ENCODE peak calls at places on chromosome 14, in six cellular contexts. L, I, S, N, U and R are unnamed samples.

GRCh38 chr14:75196064-75196463 is 19.7 kb upstream of the TMED10 start:
- DNase-seq in L (no peak), I (no peak), N (no peak), U (no peak), S (no peak), R (no peak)

GRCh38 chr14:91910201-91910600 is 37.3 kb downstream of the FBLN5 start:
- DNase-seq in L (no peak), S (no peak), U (no peak), I (no peak), N (no peak), R (no peak)

GRCh38 chr14:95739356-95739755 is 25.4 kb upstream of the TCL1A start:
- DNase-seq in I (no peak), L (no peak), N (no peak), U (no peak), S (no peak), R (no peak)

GRCh38 chr14:74596747-74597456 is 15.1 kb downstream of the LTBP2 start:
- DNase-seq in L (no peak), U (peak), I (no peak), N (no peak), S (no peak), R (peak)

GRCh38 chr14:90499908-90500664 is 103.3 kb downstream of the CALM1 start:
- DNase-seq in N (no peak), U (no peak), S (no peak), I (no peak), L (no peak), R (no peak)

GRCh38 chr14:83147006-83147405 is 1613.4 kb upstream of the SEL1L start:
- DNase-seq in U (no peak), N (no peak), S (no peak), I (no peak), L (no peak), R (peak)

GRCh38 chr14:34457186-34457585 is 4.9 kb downstream of the SPTSSA start:
- DNase-seq in I (no peak), L (no peak), S (no peak), U (no peak), N (no peak), R (no peak)

GRCh38 chr14:89489796-89490506 is 72.9 kb upstream of the FOXN3 start:
- DNase-seq in L (no peak), N (no peak), U (peak), S (no peak), I (no peak), R (peak)

GRCh38 chr14:104048758-104049496 is 36.6 kb upstream of the ASPG start:
- DNase-seq in L (no peak), U (peak), I (peak), S (no peak), N (no peak), R (peak)

GRCh38 chr14:21668377-21668776 is 5.2 kb downstream of the OR4E1 start:
- DNase-seq in U (no peak), S (no peak), N (no peak), L (no peak), I (peak), R (no peak)

GRCh38 chr14:72688990-72689677 is 204.8 kb downstream of the DPF3 start:
- DNase-seq in U (no peak), L (no peak), N (no peak), S (no peak), I (no peak), R (no peak)

GRCh38 chr14:69680297-69680696 is 68.9 kb downstream of the SUSD6 start:
- DNase-seq in I (no peak), S (no peak), U (no peak), L (no peak), N (no peak), R (no peak)

GRCh38 chr14:69684461-69685183 is 73.2 kb downstream of the SUSD6 start:
- DNase-seq in L (no peak), U (no peak), N (peak), I (peak), S (no peak), R (no peak)

GRCh38 chr14:69685217-69685616 is 73.8 kb downstream of the SUSD6 start:
- DNase-seq in L (no peak), U (peak), S (no peak), I (peak), N (no peak), R (peak)

GRCh38 chr14:69683971-69684370 is 72.6 kb downstream of the SUSD6 start:
- DNase-seq in U (no peak), I (no peak), S (no peak), L (no peak), N (no peak), R (no peak)

DNA sequence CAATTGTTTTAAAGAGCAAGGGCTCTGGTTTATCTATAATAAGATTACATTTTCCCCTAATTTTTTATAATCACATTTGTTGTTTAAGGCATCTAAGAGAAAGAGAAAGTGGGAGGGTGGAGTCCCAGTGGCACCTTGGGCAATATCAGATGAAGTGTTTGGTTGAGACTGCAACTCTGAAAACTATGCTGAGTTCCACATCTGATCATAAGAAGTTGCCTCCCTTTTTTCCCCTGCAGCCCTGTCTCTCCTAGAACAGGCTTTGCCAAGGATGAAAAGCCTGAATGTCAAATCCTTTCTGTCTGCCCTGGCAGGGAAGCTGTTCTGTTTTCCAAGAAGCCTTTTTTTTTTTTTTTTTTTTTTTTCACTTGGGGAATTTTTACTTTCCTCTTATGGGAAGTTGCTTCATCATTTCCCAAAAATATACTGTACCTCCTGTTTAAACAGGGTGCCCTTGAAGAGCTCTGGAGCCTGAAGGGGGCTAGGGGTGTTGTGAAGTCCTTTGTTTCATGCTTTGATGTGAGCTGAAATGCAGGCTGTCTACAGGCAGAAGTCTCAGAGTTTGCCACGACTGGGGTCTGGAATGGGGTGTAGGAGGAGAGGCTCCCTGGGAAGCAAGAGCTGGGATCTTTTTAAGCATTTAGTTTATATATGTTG is 71.3 kb downstream of the SUSD6 start:
- DNase-seq in U (no peak), N (no peak), L (no peak), I (peak), S (no peak), R (no peak)
- H3K4me3 ChIP-seq in U (no peak), N (no peak), L (no peak), I (no peak), S (no peak), R (no peak)

DNA sequence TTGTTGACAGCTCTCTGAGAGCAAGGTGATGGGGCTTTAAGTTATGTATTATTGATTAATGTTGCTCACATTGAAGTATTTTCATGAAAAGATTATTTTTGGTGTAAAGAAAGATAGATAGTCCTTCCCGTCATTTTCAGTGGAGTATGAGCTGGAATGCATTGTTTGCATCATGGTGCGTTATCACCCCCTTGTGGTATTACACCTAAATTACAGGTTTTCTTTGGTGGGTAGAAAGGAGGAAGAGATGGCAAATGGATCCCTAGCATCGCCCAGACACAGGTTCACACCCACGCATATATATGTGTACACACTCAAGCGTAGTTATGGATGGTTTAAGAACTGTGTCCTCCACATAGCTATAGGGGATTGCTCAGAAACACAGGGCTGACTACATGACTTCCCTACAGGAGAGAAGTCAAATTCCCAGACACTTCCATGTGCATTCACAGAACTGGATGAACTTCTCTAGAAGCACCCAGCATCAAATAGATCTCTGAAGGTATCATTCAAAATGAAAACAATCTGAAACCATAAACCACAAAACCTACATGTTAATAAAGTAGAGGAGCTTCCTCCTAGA is 14.4 kb upstream of the SERPINA10 start:
- DNase-seq in S (no peak), I (peak), U (no peak), N (no peak), L (no peak), R (peak)
- TF ChIP-seq CTCF in S (no peak), I (peak), U (no peak), N (no peak), L (no peak), R (no peak)

GRCh38 chr14:54220122-54220691 is 176.6 kb upstream of the CDKN3 start:
- DNase-seq in L (no peak), I (no peak), U (no peak), S (no peak), N (no peak), R (peak)

GRCh38 chr14:54221971-54222370 is 174.8 kb upstream of the CDKN3 start:
- DNase-seq in U (no peak), I (no peak), N (no peak), L (no peak), S (no peak), R (no peak)

GRCh38 chr14:54219281-54220121 is 177.3 kb upstream of the CDKN3 start:
- DNase-seq in L (no peak), U (no peak), S (no peak), N (no peak), I (no peak), R (no peak)

GRCh38 chr14:54221432-54221803 is 175.4 kb upstream of the CDKN3 start:
- DNase-seq in I (no peak), U (no peak), L (no peak), N (no peak), S (no peak), R (no peak)

DNA sequence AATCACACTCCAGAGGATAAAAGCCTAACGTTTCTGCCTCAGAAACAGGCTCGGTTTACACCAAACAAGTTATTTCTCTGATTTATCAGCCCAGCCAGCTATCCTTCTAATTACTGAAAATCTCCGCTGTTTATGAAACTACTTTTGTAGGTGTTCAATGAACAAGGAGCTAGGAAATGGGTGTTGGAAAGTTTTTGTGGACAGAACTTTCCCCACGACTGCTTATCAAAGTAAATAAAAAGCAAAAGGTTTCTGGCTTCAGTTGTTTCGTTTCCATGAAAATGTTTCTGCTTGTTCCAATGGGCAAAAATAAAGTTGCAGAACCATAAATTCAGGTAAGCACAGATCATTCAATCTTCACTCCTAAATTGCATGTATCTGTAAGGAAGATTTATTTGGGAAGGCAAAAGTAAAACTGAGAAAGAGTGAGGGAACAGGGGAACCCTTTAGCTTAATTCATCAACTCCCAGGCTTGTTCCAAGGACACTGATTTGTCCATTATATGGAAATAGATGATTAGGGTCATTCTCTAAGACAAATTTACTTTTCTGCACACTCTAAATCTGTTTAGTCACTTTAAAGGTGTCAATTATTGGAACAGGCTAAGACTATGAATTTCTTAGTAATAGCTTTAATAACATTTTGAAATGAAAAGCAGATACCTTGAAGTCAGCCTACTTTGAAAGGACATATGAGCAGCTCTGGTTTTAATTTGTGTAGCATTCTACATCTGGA is 175.9 kb upstream of the CDKN3 start:
- DNase-seq in I (no peak), N (no peak), L (no peak), U (no peak), S (no peak), R (no peak)
- H3K4me3 ChIP-seq in I (no peak), N (peak), L (peak), U (peak), S (no peak), R (peak)

GRCh38 chr14:43479751-43480150 is 1027.3 kb downstream of the FSCB start:
- DNase-seq in N (no peak), L (no peak), S (no peak), U (no peak), I (no peak), R (no peak)

GRCh38 chr14:43476822-43477221 is 1030.3 kb downstream of the FSCB start:
- DNase-seq in N (no peak), I (no peak), L (no peak), S (no peak), U (no peak), R (no peak)

GRCh38 chr14:43483415-43483814 is 1023.7 kb downstream of the FSCB start:
- DNase-seq in S (no peak), N (no peak), U (no peak), L (no peak), I (no peak), R (no peak)

GRCh38 chr14:43480961-43481360 is 1026.1 kb downstream of the FSCB start:
- DNase-seq in S (no peak), N (no peak), L (no peak), I (no peak), U (no peak), R (no peak)

GRCh38 chr14:43481864-43482263 is 1025.2 kb downstream of the FSCB start:
- DNase-seq in L (no peak), S (no peak), I (no peak), N (no peak), U (no peak), R (no peak)
- TF ChIP-seq CTCF in L (no peak), S (no peak), I (no peak), N (no peak), U (no peak), R (no peak)

GRCh38 chr14:60639677-60640076 is 9.6 kb downstream of the SIX1 start:
- DNase-seq in U (no peak), N (no peak), L (no peak), I (no peak), S (no peak), R (no peak)
- H3K4me3 ChIP-seq in U (no peak), N (no peak), L (no peak), I (no peak), S (no peak), R (no peak)

GRCh38 chr14:68775614-68776126 is 17.2 kb downstream of the ZFP36L1 start:
- DNase-seq in S (no peak), U (no peak), I (no peak), N (peak), L (peak), R (no peak)
- TF ChIP-seq CTCF in S (no peak), U (no peak), I (no peak), N (no peak), L (no peak), R (no peak)